ENCODE peak calls at places on chromosome 22, in six cellular contexts. P is GM23338, B is bronchial epithelial cell, T is left lung, N is uterus, U is tibial nerve. C is an unnamed sample. For H3K27me3, the result is how much of the 10 kb centered on the place peaks cover.

GRCh38 chr22:29916007-29916544 is 33.1 kb downstream of the MTMR3 start:
- DNase-seq in P (no peak), B (no peak), T (no peak), N (no peak), U (no peak), C (no peak)

GRCh38 chr22:19407649-19408606 is 23.6 kb downstream of the HIRA start:
- DNase-seq in P (no peak), B (no peak), T (no peak), N (peak), U (no peak), C (no peak)

GRCh38 chr22:41598081-41598480 is 8.4 kb upstream of the PMM1 start:
- DNase-seq in P (no peak), B (peak), T (no peak), N (no peak), U (no peak), C (no peak)

GRCh38 chr22:36330127-36330526 is 57.6 kb downstream of the MYH9 start:
- DNase-seq in P (no peak), B (no peak), T (no peak), N (no peak), U (no peak), C (no peak)

GRCh38 chr22:46673205-46673604 is 53.0 kb downstream of the GRAMD4 start:
- DNase-seq in P (no peak), B (no peak), T (no peak), N (no peak), U (no peak), C (no peak)

GRCh38 chr22:19522881-19523239 is 1.4 kb downstream of the CLDN5 start:
- DNase-seq in P (no peak), B (no peak), T (no peak), N (no peak), U (no peak), C (no peak)

GRCh38 chr22:45709004-45709739 is 37.5 kb downstream of the ATXN10 start:
- DNase-seq in P (no peak), B (peak), T (no peak), N (no peak), U (no peak), C (peak)

GRCh38 chr22:35070451-35071093 is 4.6 kb downstream of the ISX start:
- DNase-seq in P (no peak), B (peak), T (no peak), N (no peak), U (no peak), C (no peak)

DNA sequence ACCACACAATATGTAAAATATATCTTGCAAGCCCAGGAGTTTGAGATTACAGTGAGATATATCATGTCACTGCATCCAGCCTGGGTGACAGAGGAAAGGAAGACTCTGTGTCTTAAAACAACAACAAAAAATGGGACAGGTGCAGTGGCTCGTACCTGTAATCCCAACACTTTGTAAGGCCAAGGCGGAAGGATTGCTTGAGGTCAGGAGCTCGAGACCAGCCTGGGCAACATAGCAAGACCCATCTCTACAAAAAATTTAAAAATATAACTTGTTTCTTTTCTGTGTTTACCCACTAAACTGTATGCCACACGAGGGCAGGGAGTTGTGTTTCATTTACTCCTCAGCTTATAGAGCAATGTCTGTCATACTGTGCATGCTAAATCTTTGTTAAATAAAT is 3.1 kb downstream of the ZNF280A start:
- DNase-seq in P (no peak), B (no peak), T (no peak), N (no peak), U (no peak), C (no peak)
- H3K27me3 ChIP-seq in P (half or more), B (under half), T (under half), N (under half), U (under half), C (under half)

DNA sequence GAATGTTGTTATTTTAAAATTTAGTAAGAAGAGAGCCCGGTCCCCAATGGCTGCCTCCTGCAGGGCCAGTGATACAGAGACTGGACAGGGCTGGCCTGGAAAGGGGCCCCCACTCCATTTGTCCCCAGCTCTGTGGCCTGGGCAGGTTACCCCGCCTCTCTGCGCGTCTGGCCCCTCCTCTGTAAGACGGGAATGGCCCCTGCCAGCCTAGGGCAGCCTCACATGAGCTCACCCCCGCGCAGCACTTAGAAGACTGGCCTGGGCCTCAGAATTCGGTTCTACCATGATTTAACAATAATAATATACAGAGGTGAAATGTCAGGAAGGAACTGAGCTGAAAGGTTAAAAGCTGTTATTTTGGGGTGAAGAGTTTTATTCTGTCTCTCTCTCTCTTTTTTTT is 1.3 kb downstream of the APOBEC3G start:
- DNase-seq in P (no peak), B (no peak), T (peak), N (no peak), U (no peak), C (no peak)
- H3K4me3 ChIP-seq in P (no peak), B (no peak), T (peak), N (no peak), U (no peak), C (no peak)

GRCh38 chr22:43431821-43432554 is 20.2 kb downstream of the MPPED1 start:
- DNase-seq in P (no peak), B (no peak), T (no peak), N (no peak), U (no peak), C (no peak)
- H3K27me3 ChIP-seq in P (under half), B (under half), T (under half), N (under half), U (under half), C (under half)

GRCh38 chr22:24181088-24181995 is at the start of gene SUSD2:
- DNase-seq in P (peak), B (no peak), T (peak), N (no peak), U (no peak), C (no peak)
- H3K4me3 ChIP-seq in P (no peak), B (no peak), T (peak), N (no peak), U (no peak), C (no peak)